ENCODE peak calls at places on chromosomes 16 and 17, in seven cellular contexts. S is SK-N-SH, K is HCT116, F is H1, C is GM12878, O is HepG2, A is K562. Z is an unnamed sample.

GRCh38 chr17:74671031-74671771 is 41.5 kb downstream of the CD300LF start:
- DNase-seq in S (peak), K (no peak), F (peak), C (no peak), O (peak), A (peak), Z (peak)

GRCh38 chr16:9408297-9408696 is 316.9 kb downstream of the HAPSTR1 start:
- DNase-seq in S (no peak), K (no peak), F (no peak), C (no peak), O (no peak), A (no peak), Z (no peak)

GRCh38 chr17:7263071-7263800 is 958 bp upstream of the CLDN7 start:
- DNase-seq in S (peak), K (peak), F (no peak), C (no peak), O (no peak), A (peak), Z (peak)

GRCh38 chr16:72530434-72530833 is 358.5 kb upstream of the PMFBP1 start:
- DNase-seq in S (no peak), K (peak), F (no peak), C (no peak), O (no peak), A (no peak), Z (no peak)

GRCh38 chr17:53420035-53420641 is 402.6 kb upstream of the KIF2B start:
- DNase-seq in S (no peak), K (no peak), F (no peak), C (no peak), O (no peak), A (no peak), Z (no peak)

GRCh38 chr17:45376171-45376564 is 56.5 kb downstream of the ARHGAP27 start:
- DNase-seq in S (no peak), K (no peak), F (no peak), C (no peak), O (no peak), A (no peak), Z (no peak)

GRCh38 chr16:11101283-11101682 is 154.7 kb downstream of the SOCS1 start:
- DNase-seq in S (no peak), K (no peak), F (no peak), C (no peak), O (no peak), A (no peak), Z (no peak)

GRCh38 chr17:20008242-20009051 is 712 bp upstream of the SPECC1 start:
- DNase-seq in S (peak), K (no peak), F (no peak), C (no peak), O (no peak), A (peak), Z (no peak)

GRCh38 chr16:1070084-1070987 is 2.2 kb upstream of the SSTR5 start:
- DNase-seq in S (no peak), K (no peak), F (no peak), C (no peak), O (no peak), A (no peak), Z (no peak)

GRCh38 chr16:73262931-73263330 is 215.0 kb upstream of the ZFHX3 start:
- DNase-seq in S (no peak), K (no peak), F (no peak), C (no peak), O (no peak), A (no peak), Z (no peak)

GRCh38 chr16:20624882-20625807 is 49.0 kb upstream of the ACSM2B start:
- DNase-seq in S (no peak), K (no peak), F (no peak), C (no peak), O (no peak), A (no peak), Z (no peak)

GRCh38 chr17:50471009-50471905 is 2.6 kb upstream of the CHAD start:
- DNase-seq in S (no peak), K (no peak), F (no peak), C (no peak), O (no peak), A (no peak), Z (no peak)

GRCh38 chr16:55671206-55671973 is 15.6 kb downstream of the SLC6A2 start:
- DNase-seq in S (no peak), K (no peak), F (no peak), C (no peak), O (no peak), A (peak), Z (no peak)

GRCh38 chr16:72938426-72939164 is 109.3 kb downstream of the ZFHX3 start:
- DNase-seq in S (no peak), K (no peak), F (no peak), C (no peak), O (no peak), A (peak), Z (no peak)

GRCh38 chr16:11949527-11949926 is 7.7 kb upstream of the NPIPB2 start:
- DNase-seq in S (peak), K (peak), F (no peak), C (no peak), O (peak), A (peak), Z (peak)

GRCh38 chr17:79393358-79394038 is 217.4 kb downstream of the RBFOX3 start:
- DNase-seq in S (peak), K (peak), F (peak), C (no peak), O (peak), A (peak), Z (peak)

GRCh38 chr17:49344914-49345313 is 17.1 kb downstream of the ZNF652 start:
- DNase-seq in S (no peak), K (no peak), F (no peak), C (no peak), O (no peak), A (no peak), Z (no peak)

GRCh38 chr17:69602969-69603368 is 188.5 kb downstream of the MAP2K6 start:
- DNase-seq in S (no peak), K (no peak), F (no peak), C (no peak), O (no peak), A (no peak), Z (no peak)

GRCh38 chr17:42895185-42895555 is 5.4 kb upstream of the G6PC1 start:
- DNase-seq in S (no peak), K (peak), F (no peak), C (no peak), O (no peak), A (no peak), Z (no peak)

GRCh38 chr16:78660795-78661194 is 561.3 kb downstream of the WWOX start:
- DNase-seq in S (no peak), K (no peak), F (no peak), C (no peak), O (no peak), A (no peak), Z (no peak)

GRCh38 chr16:20023190-20023589 is 50.5 kb downstream of the GPR139 start:
- DNase-seq in S (no peak), K (no peak), F (no peak), C (no peak), O (peak), A (peak), Z (peak)

GRCh38 chr16:11391576-11391975 is 46.3 kb downstream of the RMI2 start:
- DNase-seq in S (peak), K (no peak), F (no peak), C (no peak), O (no peak), A (no peak), Z (no peak)

GRCh38 chr16:60295451-60295850 is 1561.3 kb upstream of the GOT2 start:
- DNase-seq in S (no peak), K (no peak), F (no peak), C (no peak), O (no peak), A (no peak), Z (no peak)

GRCh38 chr16:70715860-70716357 is 30.1 kb upstream of the MTSS2 start:
- DNase-seq in S (peak), K (no peak), F (no peak), C (no peak), O (no peak), A (no peak), Z (no peak)

GRCh38 chr16:5502467-5502869 is 404.9 kb upstream of the EEF2KMT start:
- DNase-seq in S (peak), K (no peak), F (peak), C (no peak), O (peak), A (peak), Z (peak)

GRCh38 chr16:66487580-66488235 is 60.6 kb downstream of the BEAN1 start:
- DNase-seq in S (no peak), K (no peak), F (no peak), C (no peak), O (no peak), A (no peak), Z (no peak)

GRCh38 chr17:74970395-74970794 is 2.2 kb downstream of the HID1 start:
- DNase-seq in S (no peak), K (no peak), F (no peak), C (no peak), O (no peak), A (no peak), Z (no peak)

GRCh38 chr16:2749476-2749875 is 3.0 kb upstream of the SRRM2 start:
- DNase-seq in S (no peak), K (no peak), F (no peak), C (no peak), O (no peak), A (no peak), Z (no peak)

GRCh38 chr17:29251184-29251583 is 4.5 kb downstream of the CRYBA1 start:
- DNase-seq in S (no peak), K (no peak), F (no peak), C (no peak), O (no peak), A (no peak), Z (no peak)

GRCh38 chr17:29253037-29253436 is 6.4 kb downstream of the CRYBA1 start:
- DNase-seq in S (no peak), K (no peak), F (no peak), C (no peak), O (no peak), A (no peak), Z (no peak)

GRCh38 chr17:29248845-29249244 is 2.2 kb downstream of the CRYBA1 start:
- DNase-seq in S (no peak), K (no peak), F (no peak), C (no peak), O (no peak), A (no peak), Z (no peak)

GRCh38 chr17:29250666-29251065 is 4.0 kb downstream of the CRYBA1 start:
- DNase-seq in S (no peak), K (no peak), F (no peak), C (no peak), O (no peak), A (no peak), Z (no peak)

GRCh38 chr17:29251969-29252866 is 5.6 kb downstream of the CRYBA1 start:
- DNase-seq in S (peak), K (no peak), F (no peak), C (no peak), O (no peak), A (peak), Z (peak)
- TF ChIP-seq JUND in S (no peak), K (no peak), F (no peak), C (no peak), O (no peak), A (no peak), Z (no peak)

GRCh38 chr16:84095466-84095865 is 21.3 kb downstream of the MBTPS1 start:
- DNase-seq in S (no peak), K (no peak), F (no peak), C (no peak), O (no peak), A (no peak), Z (no peak)
- TF ChIP-seq JUND in S (no peak), K (no peak), F (no peak), C (no peak), O (no peak), A (no peak), Z (no peak)

GRCh38 chr17:66602659-66603363 is 232.1 kb upstream of the CACNG5 start:
- DNase-seq in S (no peak), K (no peak), F (no peak), C (no peak), O (no peak), A (no peak), Z (no peak)
- TF ChIP-seq JUND in S (peak), K (no peak), F (no peak), C (no peak), O (no peak), A (no peak), Z (no peak)

DNA sequence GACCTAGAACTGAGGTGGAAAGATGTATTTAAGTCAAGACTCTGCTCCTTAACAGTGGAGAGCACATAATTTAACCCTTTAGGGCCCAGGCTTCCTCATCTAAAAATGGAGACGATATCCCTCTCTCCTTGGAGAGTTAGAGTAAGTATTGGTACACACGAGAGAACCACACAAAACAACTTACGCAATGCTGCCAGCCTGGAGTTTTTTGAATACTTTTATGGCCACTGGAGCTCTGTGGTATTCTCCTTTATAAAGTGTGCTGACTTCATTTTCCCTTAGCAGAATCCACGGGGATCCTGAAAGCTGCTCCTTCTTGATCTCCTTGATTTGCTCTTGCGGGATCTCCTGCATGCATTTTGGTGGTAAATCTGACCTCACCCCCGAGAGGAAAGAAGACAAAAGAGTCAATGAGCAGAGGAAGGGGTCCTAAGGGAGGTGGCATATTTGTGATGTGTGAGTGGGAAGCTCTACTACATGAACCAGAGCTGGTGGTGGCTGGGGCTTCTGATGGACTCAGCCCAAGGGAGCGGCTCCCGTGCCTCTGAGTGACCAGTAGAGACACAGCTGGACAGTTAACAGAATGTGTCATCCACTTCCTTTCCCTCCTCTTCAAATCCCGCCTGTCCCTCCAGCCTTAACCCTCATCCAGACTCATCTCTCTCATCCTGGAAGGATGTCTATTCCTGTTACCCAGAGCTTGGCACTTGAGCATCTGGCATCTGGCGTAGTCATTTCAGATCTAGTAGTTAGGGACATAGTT is 9.4 kb downstream of the MLKL start:
- DNase-seq in S (no peak), K (no peak), F (no peak), C (no peak), O (no peak), A (no peak), Z (no peak)
- TF ChIP-seq JUND in S (no peak), K (no peak), F (no peak), C (no peak), O (no peak), A (no peak), Z (no peak)

GRCh38 chr17:58229384-58229783 is 9.0 kb upstream of the LPO start:
- DNase-seq in S (no peak), K (no peak), F (no peak), C (no peak), O (no peak), A (no peak), Z (no peak)

GRCh38 chr17:58219789-58220183 is 731 bp upstream of the MKS1 start:
- DNase-seq in S (peak), K (no peak), F (no peak), C (no peak), O (peak), A (peak), Z (no peak)

GRCh38 chr17:58227733-58228132 is 8.7 kb upstream of the MKS1 start:
- DNase-seq in S (no peak), K (no peak), F (no peak), C (no peak), O (no peak), A (no peak), Z (no peak)

GRCh38 chr17:58228679-58229078 is 9.6 kb upstream of the MKS1 start:
- DNase-seq in S (no peak), K (no peak), F (no peak), C (no peak), O (no peak), A (no peak), Z (no peak)

DNA sequence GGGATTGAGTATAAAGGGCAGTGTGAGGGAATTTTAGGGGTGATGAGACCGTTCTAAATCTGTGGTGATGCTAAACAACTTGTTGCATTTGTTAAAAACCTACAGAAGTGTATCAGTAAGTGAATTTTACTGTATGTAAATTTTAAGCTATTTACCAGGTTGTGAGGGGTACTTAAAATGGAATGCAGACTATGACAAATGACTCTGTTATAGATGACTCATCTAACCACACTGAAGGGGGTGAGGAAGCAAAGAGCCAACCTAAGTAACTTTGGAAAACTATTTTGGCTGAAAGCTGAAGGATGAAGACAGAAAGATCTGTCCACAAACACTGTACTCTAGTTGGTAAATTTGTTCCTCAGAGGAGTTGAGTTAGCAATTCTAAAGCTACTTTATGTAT is 5.3 kb upstream of the MKS1 start:
- DNase-seq in S (no peak), K (peak), F (no peak), C (no peak), O (no peak), A (peak), Z (no peak)
- TF ChIP-seq JUND in S (peak), K (peak), F (no peak), C (no peak), O (no peak), A (peak), Z (no peak)